ENCODE peak calls at places on chromosomes 16 and 17, in seven cellular contexts. S is astrocyte, C is tibial artery, R is adrenal gland, L is gastrocnemius medialis, O is esophagus muscularis mucosa, J is prostate gland. E is an unnamed sample. For H3K36me3, the result is how much of the 10 kb centered on the place peaks cover.

GRCh38 chr17:74298690-74299617 is 24.9 kb downstream of the DNAI2 start:
- DNase-seq in S (no peak), C (no peak), R (no peak), L (no peak), O (no peak), J (no peak), E (no peak)

GRCh38 chr16:4500283-4500682 is 24.1 kb downstream of the HMOX2 start:
- DNase-seq in S (peak), C (no peak), R (peak), L (peak), O (no peak), J (peak), E (no peak)

GRCh38 chr17:81135503-81136283 is 29.6 kb upstream of the PVALEF start:
- DNase-seq in S (no peak), C (no peak), R (no peak), L (no peak), O (no peak), J (no peak), E (no peak)

GRCh38 chr16:23423496-23424049 is 29.4 kb downstream of the COG7 start:
- DNase-seq in S (peak), C (peak), R (peak), L (peak), O (peak), J (peak), E (peak)

GRCh38 chr17:78875738-78876597 is 27.0 kb downstream of the CEP295NL start:
- DNase-seq in S (peak), C (no peak), R (peak), L (no peak), O (no peak), J (no peak), E (peak)

GRCh38 chr17:74738051-74738996 is 1.3 kb downstream of the RAB37 start:
- DNase-seq in S (no peak), C (no peak), R (no peak), L (no peak), O (no peak), J (no peak), E (no peak)

GRCh38 chr17:59534583-59534982 is 30.8 kb upstream of the DHX40 start:
- DNase-seq in S (no peak), C (no peak), R (no peak), L (no peak), O (peak), J (no peak), E (no peak)

GRCh38 chr16:4176794-4177438 is 60.7 kb upstream of the ADCY9 start:
- DNase-seq in S (peak), C (no peak), R (peak), L (no peak), O (no peak), J (no peak), E (peak)

GRCh38 chr17:43456661-43457361 is 27.0 kb upstream of the DHX8 start:
- DNase-seq in S (no peak), C (peak), R (peak), L (peak), O (peak), J (no peak), E (no peak)

GRCh38 chr17:18217412-18218015 is 7.9 kb upstream of the LLGL1 start:
- DNase-seq in S (peak), C (peak), R (peak), L (peak), O (no peak), J (peak), E (no peak)

GRCh38 chr16:83473109-83473508 is 334.7 kb upstream of the HSBP1 start:
- DNase-seq in S (no peak), C (no peak), R (no peak), L (no peak), O (no peak), J (peak), E (no peak)

GRCh38 chr16:88405325-88406060 is 22.7 kb downstream of the ZNF469 start:
- DNase-seq in S (peak), C (peak), R (no peak), L (no peak), O (no peak), J (peak), E (no peak)
- H3K4me3 ChIP-seq in S (no peak), C (peak), R (no peak), L (no peak), O (peak), J (no peak), E (no peak)

DNA sequence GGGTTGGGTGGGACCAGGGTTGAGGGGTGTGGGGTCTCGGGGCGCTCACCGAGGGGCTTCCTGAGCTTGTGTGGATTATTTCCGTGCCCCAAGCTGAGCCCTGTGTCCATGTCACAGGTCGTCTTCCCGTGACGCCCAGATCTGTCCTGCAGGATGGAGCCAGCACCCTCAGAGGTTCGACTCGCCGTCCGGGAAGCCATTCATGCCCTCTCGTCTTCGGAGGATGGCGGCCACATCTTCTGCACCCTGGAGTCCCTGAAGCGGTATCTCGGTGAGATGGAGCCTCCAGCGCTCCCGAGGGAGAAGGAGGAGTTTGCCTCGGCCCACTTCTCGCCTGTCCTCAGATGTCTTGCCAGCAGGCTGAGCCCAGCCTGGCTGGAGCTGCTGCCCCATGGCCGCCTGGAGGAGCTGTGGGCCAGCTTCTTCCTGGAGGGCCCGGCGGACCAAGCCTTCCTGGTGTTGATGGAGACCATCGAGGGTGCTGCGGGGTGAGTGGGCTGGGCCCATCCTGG is 1.0 kb downstream of the TELO2 start:
- DNase-seq in S (peak), C (peak), R (peak), L (peak), O (no peak), J (peak), E (no peak)
- TF ChIP-seq CTCF in S (peak), C (peak), R (peak), L (peak), O (peak), J (no peak), E (peak)

DNA sequence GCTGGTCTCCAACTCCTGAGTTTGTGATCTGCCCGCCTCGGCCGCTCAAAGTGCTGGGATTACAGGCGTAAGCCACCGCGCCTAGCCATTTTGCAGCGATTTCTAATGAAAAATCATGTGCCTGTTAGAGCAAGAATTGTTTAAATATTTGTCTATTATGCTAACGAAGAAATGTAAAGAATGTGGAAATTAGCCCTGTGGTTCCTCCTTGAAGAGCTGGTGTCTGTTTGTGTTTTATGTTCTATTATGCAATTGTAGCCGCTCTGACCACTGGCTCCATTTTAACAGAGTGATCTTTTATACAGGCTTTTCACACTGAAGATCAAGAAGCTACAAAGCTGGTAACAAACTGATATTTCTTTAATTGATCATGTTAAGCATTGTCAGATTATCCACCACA is 217.3 kb downstream of the USP22 start:
- DNase-seq in S (no peak), C (no peak), R (no peak), L (no peak), O (no peak), J (no peak), E (no peak)
- H3K36me3 ChIP-seq in S (under half), C (under half), R (under half), L (under half), O (under half), J (under half), E (under half)

DNA sequence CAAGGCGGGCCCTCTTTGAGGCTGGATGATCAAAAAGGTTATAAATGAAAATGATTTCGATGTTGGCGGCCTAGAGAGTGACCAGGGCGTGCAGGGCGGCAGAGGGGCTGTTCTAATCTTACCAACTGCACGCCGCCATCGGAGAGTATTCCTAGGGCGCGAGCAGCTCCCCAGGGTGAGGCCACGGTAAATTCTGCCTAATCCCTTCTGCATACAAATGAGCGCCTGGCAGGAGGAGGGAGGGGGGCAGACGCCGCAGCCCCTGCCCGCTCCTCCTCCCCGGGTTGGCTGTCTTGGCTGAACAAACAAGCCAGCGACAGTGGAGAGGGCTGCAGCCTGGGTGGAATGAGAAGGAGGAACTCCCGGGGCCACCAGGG is 183.5 kb downstream of the C16orf78 start:
- DNase-seq in S (no peak), C (no peak), R (no peak), L (no peak), O (no peak), J (no peak), E (no peak)
- H3K4me3 ChIP-seq in S (no peak), C (no peak), R (no peak), L (peak), O (no peak), J (no peak), E (no peak)

GRCh38 chr17:77749316-77749715 is 209.2 kb upstream of the TNRC6C start:
- DNase-seq in S (no peak), C (no peak), R (no peak), L (no peak), O (no peak), J (no peak), E (no peak)

GRCh38 chr17:77748436-77748835 is 210.1 kb upstream of the TNRC6C start:
- DNase-seq in S (no peak), C (no peak), R (no peak), L (no peak), O (no peak), J (no peak), E (no peak)

GRCh38 chr17:77745702-77746101 is 212.8 kb upstream of the TNRC6C start:
- DNase-seq in S (no peak), C (no peak), R (no peak), L (no peak), O (no peak), J (no peak), E (no peak)

GRCh38 chr17:77746391-77746790 is 212.1 kb upstream of the TNRC6C start:
- DNase-seq in S (no peak), C (no peak), R (no peak), L (no peak), O (no peak), J (no peak), E (no peak)

GRCh38 chr17:77746901-77747620 is 211.4 kb upstream of the TNRC6C start:
- DNase-seq in S (no peak), C (no peak), R (no peak), L (no peak), O (no peak), J (no peak), E (no peak)
- TF ChIP-seq CTCF in S (no peak), C (no peak), R (no peak), L (no peak), O (no peak), J (no peak), E (no peak)

DNA sequence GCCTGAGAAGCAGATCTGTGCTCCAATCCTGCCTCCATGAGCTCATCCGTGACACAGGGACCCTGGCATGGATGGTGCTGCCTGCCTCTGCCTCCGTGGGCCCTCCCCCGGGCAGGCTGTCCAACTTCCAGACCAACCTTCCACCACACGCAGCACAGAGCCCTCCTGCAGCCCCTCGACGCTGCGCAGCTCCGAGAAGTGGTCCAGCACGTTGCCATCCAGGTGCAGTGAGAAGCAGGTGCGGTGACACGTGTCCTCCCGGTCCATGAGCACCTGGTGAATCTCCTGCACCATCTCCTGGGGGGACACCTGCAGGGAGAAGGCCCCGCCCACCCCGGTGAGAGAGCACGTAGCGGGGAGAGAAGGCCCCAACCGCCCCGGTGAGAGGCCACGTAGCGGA is 8.4 kb downstream of the CLUH start:
- DNase-seq in S (no peak), C (no peak), R (no peak), L (no peak), O (no peak), J (no peak), E (no peak)
- H3K36me3 ChIP-seq in S (under half), C (half or more), R (under half), L (under half), O (half or more), J (under half), E (under half)

DNA sequence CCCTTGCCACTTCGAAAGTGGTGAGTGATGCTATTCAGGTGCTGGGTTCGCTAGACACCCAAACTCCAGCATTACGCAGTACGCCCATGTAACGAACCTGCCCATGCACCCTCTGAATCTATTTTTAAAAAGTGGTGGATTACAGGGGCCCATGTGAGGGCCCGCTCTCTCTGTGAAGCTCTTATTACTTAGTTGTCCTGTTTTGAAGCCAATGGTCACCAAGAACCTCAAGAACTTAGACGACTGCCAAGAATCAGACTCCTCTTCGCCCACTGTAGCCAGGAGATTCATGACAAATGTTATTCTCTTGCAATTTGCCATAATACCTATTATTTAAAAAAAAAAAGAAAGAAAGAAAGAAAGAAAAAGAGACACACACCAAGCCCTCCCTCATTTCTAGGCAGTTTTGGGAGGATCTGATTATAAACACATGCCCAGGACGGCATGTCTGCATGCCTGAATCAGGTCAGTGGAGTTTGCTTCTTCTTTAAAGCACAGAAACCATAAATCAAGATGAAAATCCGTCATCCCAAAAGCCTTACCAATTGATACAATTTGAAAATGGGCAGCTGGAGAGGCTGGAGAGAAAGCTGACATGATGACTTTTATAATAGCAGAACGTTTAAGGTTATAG is 108.6 kb downstream of the IRX3 start:
- DNase-seq in S (no peak), C (no peak), R (no peak), L (no peak), O (no peak), J (no peak), E (no peak)
- H3K4me3 ChIP-seq in S (no peak), C (no peak), R (no peak), L (no peak), O (no peak), J (no peak), E (no peak)

DNA sequence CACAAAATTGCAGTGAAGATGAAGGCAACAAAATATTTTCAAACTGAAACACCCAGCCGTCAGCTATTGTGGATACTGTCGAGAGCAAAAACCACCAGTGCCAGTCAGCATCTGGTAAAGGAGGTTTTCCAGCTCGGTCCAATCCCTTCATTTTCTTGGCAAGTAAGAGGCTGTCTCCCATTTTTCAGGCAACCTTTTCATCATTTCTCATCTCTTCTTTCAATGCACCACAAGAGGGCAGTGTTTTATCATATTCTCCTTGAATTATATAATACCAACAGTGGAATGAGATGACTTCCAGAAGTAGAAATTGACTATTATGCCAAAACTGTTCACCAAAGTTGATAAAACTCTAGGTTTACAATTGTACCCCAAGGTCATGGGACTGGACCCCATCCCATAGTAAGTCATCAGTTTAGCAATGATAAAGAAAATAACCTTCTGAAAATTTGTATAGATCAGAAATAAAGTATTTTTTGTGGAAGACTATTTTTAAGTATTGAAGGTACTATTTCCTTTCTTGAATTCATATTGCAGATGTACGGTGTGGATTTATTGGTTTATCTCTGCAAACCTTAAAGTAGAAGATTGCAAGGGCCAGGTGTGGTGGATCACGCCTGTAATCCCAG is 16.8 kb downstream of the NQO1 start:
- DNase-seq in S (peak), C (no peak), R (no peak), L (no peak), O (peak), J (peak), E (no peak)
- TF ChIP-seq CTCF in S (peak), C (peak), R (peak), L (peak), O (peak), J (peak), E (peak)

GRCh38 chr17:45845376-45846185 is 900 bp downstream of the SPPL2C start:
- DNase-seq in S (no peak), C (no peak), R (no peak), L (no peak), O (no peak), J (no peak), E (no peak)

GRCh38 chr17:45844695-45845375 is at the start of gene SPPL2C:
- DNase-seq in S (no peak), C (no peak), R (no peak), L (no peak), O (no peak), J (no peak), E (no peak)

GRCh38 chr17:45846646-45847045 is 2.0 kb downstream of the SPPL2C start:
- DNase-seq in S (no peak), C (no peak), R (no peak), L (no peak), O (no peak), J (no peak), E (no peak)

GRCh38 chr17:45847101-45847500 is 2.4 kb downstream of the SPPL2C start:
- DNase-seq in S (no peak), C (no peak), R (no peak), L (no peak), O (no peak), J (no peak), E (no peak)

DNA sequence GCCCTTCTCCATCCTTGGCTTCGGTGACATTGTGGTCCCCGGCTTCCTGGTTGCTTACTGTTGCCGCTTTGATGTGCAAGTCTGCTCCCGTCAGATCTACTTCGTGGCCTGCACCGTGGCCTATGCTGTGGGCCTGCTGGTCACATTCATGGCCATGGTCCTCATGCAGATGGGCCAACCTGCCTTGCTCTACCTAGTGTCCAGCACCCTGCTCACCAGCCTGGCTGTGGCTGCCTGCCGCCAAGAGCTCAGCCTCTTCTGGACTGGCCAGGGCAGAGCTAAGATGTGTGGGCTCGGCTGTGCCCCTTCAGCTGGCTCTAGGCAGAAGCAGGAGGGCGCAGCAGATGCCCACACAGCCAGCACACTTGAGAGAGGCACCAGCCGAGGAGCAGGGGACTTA is 1.5 kb downstream of the SPPL2C start:
- DNase-seq in S (no peak), C (no peak), R (no peak), L (no peak), O (no peak), J (no peak), E (no peak)
- H3K36me3 ChIP-seq in S (under half), C (under half), R (under half), L (under half), O (under half), J (under half), E (under half)

E was measured in kidney epithelial cell.